ENCODE peak calls at places on chromosomes 12 and 14, in four cellular contexts. One of them, this sample, is unnamed.

GRCh38 chr14:23548351-23549318 is 2.9 kb downstream of the ZFHX2 start:
- DNase-seq in HepG2: no peak
- DNase-seq in K562: peak; percentile 17
- DNase-seq in breast epithelium: no peak
- DNase-seq in this sample: no peak

GRCh38 chr14:65832431-65833253 is 420.1 kb downstream of the FUT8 start:
- DNase-seq in HepG2: peak; percentile 5
- DNase-seq in K562: no peak
- DNase-seq in breast epithelium: no peak
- DNase-seq in this sample: no peak

GRCh38 chr14:97218713-97219355 is 421.7 kb downstream of the VRK1 start:
- DNase-seq in HepG2: no peak
- DNase-seq in K562: no peak
- DNase-seq in breast epithelium: no peak
- DNase-seq in this sample: no peak

GRCh38 chr12:119202544-119202943 is 23.8 kb downstream of the HSPB8 start:
- DNase-seq in HepG2: no peak
- DNase-seq in K562: no peak
- DNase-seq in breast epithelium: no peak
- DNase-seq in this sample: no peak

GRCh38 chr14:96072076-96072475 is 32.9 kb downstream of the C14orf132 start:
- DNase-seq in HepG2: no peak
- DNase-seq in K562: no peak
- DNase-seq in breast epithelium: no peak
- DNase-seq in this sample: peak; percentile 29

GRCh38 chr12:52058631-52059324 is 7.5 kb downstream of the NR4A1 start:
- DNase-seq in HepG2: no peak
- DNase-seq in K562: no peak
- DNase-seq in breast epithelium: no peak
- DNase-seq in this sample: no peak

GRCh38 chr12:17661250-17661649 is 428.7 kb downstream of the RERGL start:
- DNase-seq in HepG2: no peak
- DNase-seq in K562: no peak
- DNase-seq in breast epithelium: no peak
- DNase-seq in this sample: no peak

GRCh38 chr14:60253649-60254048 is 4.6 kb downstream of the PPM1A start:
- DNase-seq in HepG2: no peak
- DNase-seq in K562: peak; percentile 25
- DNase-seq in breast epithelium: no peak
- DNase-seq in this sample: no peak

GRCh38 chr14:54216827-54217226 is 180.0 kb upstream of the CDKN3 start:
- DNase-seq in HepG2: no peak
- DNase-seq in K562: no peak
- DNase-seq in breast epithelium: no peak
- DNase-seq in this sample: no peak

GRCh38 chr14:20472566-20473206 is 3.5 kb downstream of the PNP start:
- DNase-seq in HepG2: no peak
- DNase-seq in K562: no peak
- DNase-seq in breast epithelium: no peak
- DNase-seq in this sample: no peak

GRCh38 chr12:7145671-7146070 is 15.5 kb downstream of the CLSTN3 start:
- DNase-seq in HepG2: no peak
- DNase-seq in K562: no peak
- DNase-seq in breast epithelium: no peak
- DNase-seq in this sample: peak; percentile 18

GRCh38 chr14:34036319-34036761 is 85.5 kb upstream of the EGLN3 start:
- DNase-seq in HepG2: no peak
- DNase-seq in K562: no peak
- DNase-seq in breast epithelium: no peak
- DNase-seq in this sample: no peak

GRCh38 chr12:53989227-53990113 is 4.5 kb downstream of the HOXC10 start:
- DNase-seq in HepG2: peak; percentile 56
- DNase-seq in K562: peak; percentile 50
- DNase-seq in breast epithelium: no peak
- DNase-seq in this sample: no peak

GRCh38 chr12:75447695-75448393 is 32.7 kb upstream of the GLIPR1 start:
- DNase-seq in HepG2: no peak
- DNase-seq in K562: no peak
- DNase-seq in breast epithelium: no peak
- DNase-seq in this sample: no peak

GRCh38 chr14:95529242-95529641 is 5.6 kb upstream of the GLRX5 start:
- DNase-seq in HepG2: no peak
- DNase-seq in K562: no peak
- DNase-seq in breast epithelium: no peak
- DNase-seq in this sample: peak; percentile 26

GRCh38 chr14:22047105-22047504 is 373.5 kb upstream of the OR4E1 start:
- DNase-seq in HepG2: peak; percentile 70
- DNase-seq in K562: peak; percentile 5
- DNase-seq in breast epithelium: no peak
- DNase-seq in this sample: no peak

GRCh38 chr12:74170645-74171477 is 366.8 kb upstream of the ATXN7L3B start:
- DNase-seq in HepG2: no peak
- DNase-seq in K562: peak; percentile 41
- DNase-seq in breast epithelium: no peak
- DNase-seq in this sample: no peak

GRCh38 chr12:96208346-96208745 is 14.2 kb downstream of the ELK3 start:
- DNase-seq in HepG2: no peak
- DNase-seq in K562: no peak
- DNase-seq in breast epithelium: no peak
- DNase-seq in this sample: no peak

GRCh38 chr12:50845021-50845647 is 2.4 kb downstream of the TMPRSS12 start:
- DNase-seq in HepG2: no peak
- DNase-seq in K562: no peak
- DNase-seq in breast epithelium: no peak
- DNase-seq in this sample: no peak

GRCh38 chr12:3012786-3013185 is 53.6 kb downstream of the TEAD4 start:
- DNase-seq in HepG2: no peak
- DNase-seq in K562: no peak
- DNase-seq in breast epithelium: no peak
- DNase-seq in this sample: no peak

GRCh38 chr14:99393059-99393655 is 87.5 kb downstream of the SETD3 start:
- DNase-seq in HepG2: peak; percentile 23
- DNase-seq in K562: peak; percentile 55
- DNase-seq in breast epithelium: no peak
- DNase-seq in this sample: no peak

GRCh38 chr12:123897221-123897620 is 75.4 kb downstream of the CCDC92 start:
- DNase-seq in HepG2: no peak
- DNase-seq in K562: no peak
- DNase-seq in breast epithelium: no peak
- DNase-seq in this sample: no peak

GRCh38 chr12:77122236-77122635 is 56.9 kb upstream of the E2F7 start:
- DNase-seq in HepG2: peak; percentile 13
- DNase-seq in K562: no peak
- DNase-seq in breast epithelium: no peak
- DNase-seq in this sample: no peak

GRCh38 chr14:102784892-102785597 is 7.8 kb downstream of the TRAF3 start:
- DNase-seq in HepG2: no peak
- DNase-seq in K562: no peak
- DNase-seq in breast epithelium: no peak
- DNase-seq in this sample: no peak

GRCh38 chr14:101736071-101736470 is 25.4 kb upstream of the PPP2R5C start:
- DNase-seq in HepG2: no peak
- DNase-seq in K562: no peak
- DNase-seq in breast epithelium: no peak
- DNase-seq in this sample: peak; percentile 50

GRCh38 chr12:106954462-106955376 is 988 bp upstream of the TMEM263 start:
- DNase-seq in HepG2: no peak
- DNase-seq in K562: peak; percentile 50
- DNase-seq in breast epithelium: peak; percentile 38
- DNase-seq in this sample: peak; percentile 79

GRCh38 chr12:12796928-12797788 is 11.7 kb downstream of the APOLD1 start:
- DNase-seq in HepG2: no peak
- DNase-seq in K562: no peak
- DNase-seq in breast epithelium: no peak
- DNase-seq in this sample: no peak

GRCh38 chr14:64463198-64463597 is 2.1 kb upstream of the AKAP5 start:
- DNase-seq in HepG2: no peak
- DNase-seq in K562: no peak
- DNase-seq in breast epithelium: no peak
- DNase-seq in this sample: no peak

GRCh38 chr14:91830777-91831176 is 36.6 kb downstream of the TC2N start:
- DNase-seq in HepG2: no peak
- DNase-seq in K562: no peak
- DNase-seq in breast epithelium: peak; percentile 40
- DNase-seq in this sample: no peak

GRCh38 chr12:613996-614726 is 49.1 kb downstream of the NINJ2 start:
- DNase-seq in HepG2: peak; percentile 31
- DNase-seq in K562: no peak
- DNase-seq in breast epithelium: no peak
- DNase-seq in this sample: no peak

GRCh38 chr14:71739273-71739990 is 192.8 kb upstream of the RGS6 start:
- DNase-seq in HepG2: peak; percentile 50
- DNase-seq in K562: no peak
- DNase-seq in breast epithelium: no peak
- DNase-seq in this sample: no peak

GRCh38 chr14:103552811-103553210 is 9.6 kb downstream of the BAG5 start:
- DNase-seq in HepG2: no peak
- DNase-seq in K562: no peak
- DNase-seq in breast epithelium: no peak
- DNase-seq in this sample: no peak

GRCh38 chr14:105426416-105427130 is 6.9 kb downstream of the MTA1 start:
- DNase-seq in HepG2: no peak
- DNase-seq in K562: no peak
- DNase-seq in breast epithelium: no peak
- DNase-seq in this sample: no peak
- TF ChIP-seq POLR2AphosphoS5 in HepG2: no peak
- TF ChIP-seq POLR2AphosphoS5 in K562: no peak
- TF ChIP-seq POLR2AphosphoS5 in breast epithelium: no peak
- TF ChIP-seq POLR2AphosphoS5 in this sample: no peak

DNA sequence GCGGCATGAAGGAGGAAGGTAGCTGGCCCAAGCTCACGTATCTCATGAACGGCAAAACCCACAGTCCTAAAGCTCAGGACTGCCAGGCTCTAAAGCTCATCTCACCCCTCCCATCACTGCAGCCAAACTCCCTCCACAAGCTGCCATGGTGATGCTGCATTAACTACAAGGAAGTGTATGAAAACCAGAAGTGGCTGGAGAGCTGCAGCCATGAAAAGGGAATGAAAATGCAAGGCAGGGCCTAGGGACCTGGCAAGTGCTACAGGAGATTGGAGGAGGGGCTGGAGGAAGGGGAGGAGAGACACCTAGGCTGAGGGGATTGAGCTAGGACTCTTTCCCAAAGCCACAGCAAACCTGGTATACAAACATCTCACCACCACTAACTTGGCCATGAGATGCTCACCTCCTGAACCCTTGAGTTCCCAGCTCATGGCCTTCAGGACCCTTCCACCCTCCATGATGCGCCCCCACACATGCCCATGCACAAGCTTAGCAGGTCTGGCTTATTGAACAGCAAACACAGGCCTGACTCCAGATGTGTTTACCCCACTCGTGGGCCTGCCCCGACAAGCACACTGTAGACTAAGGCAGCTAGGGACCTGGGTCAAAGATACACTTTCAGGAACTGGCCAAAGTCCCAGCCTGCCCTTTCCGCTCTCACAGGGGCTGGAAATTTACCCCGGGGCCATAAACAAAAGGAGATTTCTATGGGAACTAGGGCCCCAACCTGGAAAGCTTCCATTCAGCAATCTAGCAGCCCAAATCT is 42.0 kb downstream of the LTBP2 start:
- DNase-seq in HepG2: peak; percentile 12
- DNase-seq in K562: no peak
- DNase-seq in breast epithelium: peak; percentile 56
- DNase-seq in this sample: no peak
- H3K4me1 ChIP-seq in HepG2: peaks cover 31% of the 10 kb centered on the region
- H3K4me1 ChIP-seq in K562: no peaks in the 10 kb centered on the region
- H3K4me1 ChIP-seq in breast epithelium: peaks cover 18% of the 10 kb centered on the region
- H3K4me1 ChIP-seq in this sample: peaks cover 94% of the 10 kb centered on the region

GRCh38 chr12:110534811-110535210 is 32.7 kb downstream of the RAD9B start:
- DNase-seq in HepG2: no peak
- DNase-seq in K562: no peak
- DNase-seq in breast epithelium: no peak
- DNase-seq in this sample: no peak

GRCh38 chr12:110536834-110537604 is 34.9 kb downstream of the RAD9B start:
- DNase-seq in HepG2: no peak
- DNase-seq in K562: no peak
- DNase-seq in breast epithelium: no peak
- DNase-seq in this sample: no peak

GRCh38 chr12:110540048-110540447 is 37.9 kb downstream of the RAD9B start:
- DNase-seq in HepG2: no peak
- DNase-seq in K562: no peak
- DNase-seq in breast epithelium: no peak
- DNase-seq in this sample: no peak

GRCh38 chr12:110538869-110539622 is 36.9 kb downstream of the RAD9B start:
- DNase-seq in HepG2: no peak
- DNase-seq in K562: no peak
- DNase-seq in breast epithelium: no peak
- DNase-seq in this sample: no peak

GRCh38 chr12:110537605-110538409 is 35.7 kb downstream of the RAD9B start:
- DNase-seq in HepG2: no peak
- DNase-seq in K562: no peak
- DNase-seq in breast epithelium: peak; percentile 79
- DNase-seq in this sample: no peak
- TF ChIP-seq POLR2AphosphoS5 in HepG2: no peak
- TF ChIP-seq POLR2AphosphoS5 in K562: no peak
- TF ChIP-seq POLR2AphosphoS5 in breast epithelium: no peak
- TF ChIP-seq POLR2AphosphoS5 in this sample: no peak

GRCh38 chr14:36661506-36662257 is at the start of gene PAX9:
- DNase-seq in HepG2: peak; percentile 39
- DNase-seq in K562: peak; percentile 93
- DNase-seq in breast epithelium: peak; percentile 76
- DNase-seq in this sample: peak; percentile 87
- H3K4me1 ChIP-seq in HepG2: peaks cover 14% of the 10 kb centered on the region
- H3K4me1 ChIP-seq in K562: peaks cover 21% of the 10 kb centered on the region
- H3K4me1 ChIP-seq in breast epithelium: peaks cover 15% of the 10 kb centered on the region
- H3K4me1 ChIP-seq in this sample: peaks cover 44% of the 10 kb centered on the region

This sample was measured in suprapubic skin.